ENCODE peak calls at places on chromosomes 7 and 10, in five cellular contexts. G is NCI-H187 treated with DMSO at 0.1 percent for 48 hours, S is adrenal gland, V is neuronal stem cell, N is chondrocyte. Y is an unnamed sample.

GRCh38 chr10:43923328-43923727 is 274.6 kb upstream of the ZNF32 start:
- DNase-seq in G (no peak), S (no peak), V (no peak), N (no peak), Y (peak)

GRCh38 chr7:88686468-88687229 is 72.9 kb upstream of the ZNF804B start:
- DNase-seq in G (no peak), S (no peak), V (no peak), N (peak), Y (no peak)

GRCh38 chr10:12279281-12279680 is 70.1 kb upstream of the CAMK1D start:
- DNase-seq in G (no peak), S (no peak), V (no peak), N (no peak), Y (no peak)

GRCh38 chr10:4131407-4132215 is 346.6 kb upstream of the KLF6 start:
- DNase-seq in G (no peak), S (no peak), V (no peak), N (no peak), Y (no peak)

GRCh38 chr10:112022196-112022595 is 161.4 kb downstream of the GPAM start:
- DNase-seq in G (no peak), S (no peak), V (no peak), N (no peak), Y (no peak)

GRCh38 chr7:45943986-45944385 is 22.9 kb upstream of the IGFBP3 start:
- DNase-seq in G (no peak), S (no peak), V (no peak), N (no peak), Y (no peak)

GRCh38 chr10:131381576-131381975 is 70.1 kb upstream of the TCERG1L start:
- DNase-seq in G (no peak), S (no peak), V (no peak), N (no peak), Y (no peak)

GRCh38 chr7:113267885-113268284 is 149.5 kb upstream of the SMIM30 start:
- DNase-seq in G (no peak), S (no peak), V (no peak), N (no peak), Y (no peak)

GRCh38 chr10:129096340-129096984 is 370.6 kb upstream of the MGMT start:
- DNase-seq in G (no peak), S (peak), V (no peak), N (no peak), Y (no peak)

GRCh38 chr10:73591935-73592699 is 975 bp upstream of the USP54 start:
- DNase-seq in G (peak), S (no peak), V (peak), N (no peak), Y (peak)

GRCh38 chr7:94576316-94576715 is 66.7 kb downstream of the CASD1 start:
- DNase-seq in G (no peak), S (no peak), V (no peak), N (no peak), Y (no peak)

GRCh38 chr10:103855424-103855823 is at the start of gene SH3PXD2A:
- DNase-seq in G (no peak), S (no peak), V (peak), N (no peak), Y (no peak)

GRCh38 chr10:5905854-5906507 is 15.9 kb downstream of the FBH1 start:
- DNase-seq in G (no peak), S (peak), V (no peak), N (no peak), Y (no peak)

GRCh38 chr10:114703377-114704125 is 45.5 kb upstream of the ABLIM1 start:
- DNase-seq in G (no peak), S (no peak), V (no peak), N (no peak), Y (peak)

Y was measured in retina.